ENCODE peak calls at places on chromosome 18, in seven cellular contexts. One of them, this sample, is unnamed.

GRCh38 chr18:30992231-30992630 is 50.3 kb downstream of the DSC3 start:
- DNase-seq in choroid plexus epithelial cell: no peak
- DNase-seq in colonic mucosa: no peak
- DNase-seq in brain microvascular endothelial cell: no peak
- DNase-seq in fibroblast of the aortic adventitia: no peak
- DNase-seq in uterus: no peak
- DNase-seq in psoas muscle: no peak
- DNase-seq in this sample: no peak

GRCh38 chr18:53567935-53568574 is 656.4 kb downstream of the MBD2 start:
- DNase-seq in brain microvascular endothelial cell: peak
- DNase-seq in psoas muscle: no peak
- DNase-seq in uterus: no peak
- DNase-seq in fibroblast of the aortic adventitia: peak
- DNase-seq in colonic mucosa: no peak
- DNase-seq in choroid plexus epithelial cell: peak
- DNase-seq in this sample: peak

GRCh38 chr18:48607049-48607984 is 68.5 kb downstream of the CTIF start:
- DNase-seq in uterus: peak
- DNase-seq in brain microvascular endothelial cell: peak
- DNase-seq in choroid plexus epithelial cell: peak
- DNase-seq in psoas muscle: peak
- DNase-seq in colonic mucosa: no peak
- DNase-seq in fibroblast of the aortic adventitia: peak
- DNase-seq in this sample: no peak

GRCh38 chr18:77250501-77250925 is 865 bp downstream of the GALR1 start:
- DNase-seq in uterus: no peak
- DNase-seq in brain microvascular endothelial cell: no peak
- DNase-seq in colonic mucosa: no peak
- DNase-seq in fibroblast of the aortic adventitia: no peak
- DNase-seq in choroid plexus epithelial cell: no peak
- DNase-seq in psoas muscle: no peak
- DNase-seq in this sample: no peak

GRCh38 chr18:31247574-31248199 is 70.3 kb upstream of the DSG1 start:
- DNase-seq in fibroblast of the aortic adventitia: no peak
- DNase-seq in psoas muscle: no peak
- DNase-seq in uterus: no peak
- DNase-seq in choroid plexus epithelial cell: peak
- DNase-seq in brain microvascular endothelial cell: peak
- DNase-seq in colonic mucosa: no peak
- DNase-seq in this sample: no peak

GRCh38 chr18:79508565-79509535 is 113.1 kb downstream of the NFATC1 start:
- DNase-seq in fibroblast of the aortic adventitia: no peak
- DNase-seq in psoas muscle: peak
- DNase-seq in choroid plexus epithelial cell: no peak
- DNase-seq in brain microvascular endothelial cell: no peak
- DNase-seq in uterus: peak
- DNase-seq in colonic mucosa: no peak
- DNase-seq in this sample: no peak

GRCh38 chr18:48879008-48879431 is 71.7 kb downstream of the SMAD7 start:
- DNase-seq in colonic mucosa: no peak
- DNase-seq in fibroblast of the aortic adventitia: no peak
- DNase-seq in brain microvascular endothelial cell: no peak
- DNase-seq in choroid plexus epithelial cell: no peak
- DNase-seq in psoas muscle: no peak
- DNase-seq in uterus: no peak
- DNase-seq in this sample: no peak

GRCh38 chr18:69838620-69839411 is 108.9 kb downstream of the CD226 start:
- DNase-seq in brain microvascular endothelial cell: no peak
- DNase-seq in psoas muscle: no peak
- DNase-seq in fibroblast of the aortic adventitia: no peak
- DNase-seq in choroid plexus epithelial cell: no peak
- DNase-seq in uterus: no peak
- DNase-seq in colonic mucosa: no peak
- DNase-seq in this sample: peak

GRCh38 chr18:23871410-23871809 is 143.1 kb upstream of the TTC39C start:
- DNase-seq in psoas muscle: no peak
- DNase-seq in fibroblast of the aortic adventitia: no peak
- DNase-seq in uterus: no peak
- DNase-seq in choroid plexus epithelial cell: peak
- DNase-seq in brain microvascular endothelial cell: peak
- DNase-seq in colonic mucosa: peak
- DNase-seq in this sample: no peak

GRCh38 chr18:78528437-78529228 is 451.0 kb upstream of the SALL3 start:
- DNase-seq in brain microvascular endothelial cell: no peak
- DNase-seq in psoas muscle: no peak
- DNase-seq in choroid plexus epithelial cell: no peak
- DNase-seq in colonic mucosa: no peak
- DNase-seq in fibroblast of the aortic adventitia: no peak
- DNase-seq in uterus: no peak
- DNase-seq in this sample: no peak

GRCh38 chr18:80253871-80254492 is 6.7 kb upstream of the PARD6G start:
- DNase-seq in fibroblast of the aortic adventitia: no peak
- DNase-seq in psoas muscle: no peak
- DNase-seq in brain microvascular endothelial cell: no peak
- DNase-seq in uterus: no peak
- DNase-seq in colonic mucosa: no peak
- DNase-seq in choroid plexus epithelial cell: no peak
- DNase-seq in this sample: no peak

GRCh38 chr18:42620585-42620984 is 494.9 kb downstream of the RIT2 start:
- DNase-seq in colonic mucosa: no peak
- DNase-seq in fibroblast of the aortic adventitia: peak
- DNase-seq in brain microvascular endothelial cell: no peak
- DNase-seq in psoas muscle: no peak
- DNase-seq in choroid plexus epithelial cell: no peak
- DNase-seq in uterus: no peak
- DNase-seq in this sample: no peak

GRCh38 chr18:12841070-12841469 is 43.0 kb downstream of the PTPN2 start:
- DNase-seq in fibroblast of the aortic adventitia: no peak
- DNase-seq in colonic mucosa: no peak
- DNase-seq in choroid plexus epithelial cell: no peak
- DNase-seq in psoas muscle: no peak
- DNase-seq in uterus: no peak
- DNase-seq in brain microvascular endothelial cell: no peak
- DNase-seq in this sample: no peak

GRCh38 chr18:36814994-36815393 is 13.8 kb downstream of the TPGS2 start:
- DNase-seq in uterus: no peak
- DNase-seq in colonic mucosa: no peak
- DNase-seq in brain microvascular endothelial cell: no peak
- DNase-seq in fibroblast of the aortic adventitia: no peak
- DNase-seq in psoas muscle: no peak
- DNase-seq in choroid plexus epithelial cell: no peak
- DNase-seq in this sample: no peak

GRCh38 chr18:78908462-78908861 is 71.2 kb upstream of the SALL3 start:
- DNase-seq in colonic mucosa: no peak
- DNase-seq in choroid plexus epithelial cell: no peak
- DNase-seq in brain microvascular endothelial cell: no peak
- DNase-seq in uterus: no peak
- DNase-seq in fibroblast of the aortic adventitia: no peak
- DNase-seq in psoas muscle: no peak
- DNase-seq in this sample: no peak

GRCh38 chr18:39624934-39625333 is 2059.3 kb upstream of the CELF4 start:
- DNase-seq in fibroblast of the aortic adventitia: peak
- DNase-seq in psoas muscle: no peak
- DNase-seq in uterus: no peak
- DNase-seq in colonic mucosa: no peak
- DNase-seq in choroid plexus epithelial cell: peak
- DNase-seq in brain microvascular endothelial cell: peak
- DNase-seq in this sample: no peak

GRCh38 chr18:6923220-6923619 is 193.7 kb downstream of the ARHGAP28 start:
- DNase-seq in choroid plexus epithelial cell: no peak
- DNase-seq in brain microvascular endothelial cell: no peak
- DNase-seq in psoas muscle: no peak
- DNase-seq in colonic mucosa: no peak
- DNase-seq in fibroblast of the aortic adventitia: no peak
- DNase-seq in uterus: no peak
- DNase-seq in this sample: no peak

GRCh38 chr18:43935051-43935412 is 657.7 kb upstream of the SYT4 start:
- DNase-seq in uterus: no peak
- DNase-seq in psoas muscle: no peak
- DNase-seq in fibroblast of the aortic adventitia: peak
- DNase-seq in colonic mucosa: no peak
- DNase-seq in brain microvascular endothelial cell: no peak
- DNase-seq in choroid plexus epithelial cell: peak
- DNase-seq in this sample: no peak

GRCh38 chr18:51807336-51807735 is 532.7 kb upstream of the DCC start:
- DNase-seq in colonic mucosa: no peak
- DNase-seq in fibroblast of the aortic adventitia: no peak
- DNase-seq in psoas muscle: no peak
- DNase-seq in brain microvascular endothelial cell: no peak
- DNase-seq in choroid plexus epithelial cell: no peak
- DNase-seq in uterus: no peak
- DNase-seq in this sample: no peak

GRCh38 chr18:48073231-48073930 is 142.9 kb upstream of the SMAD2 start:
- DNase-seq in brain microvascular endothelial cell: no peak
- DNase-seq in uterus: no peak
- DNase-seq in fibroblast of the aortic adventitia: no peak
- DNase-seq in colonic mucosa: no peak
- DNase-seq in choroid plexus epithelial cell: no peak
- DNase-seq in psoas muscle: peak
- DNase-seq in this sample: no peak

GRCh38 chr18:39591647-39592046 is 2026.0 kb upstream of the CELF4 start:
- DNase-seq in brain microvascular endothelial cell: no peak
- DNase-seq in colonic mucosa: no peak
- DNase-seq in psoas muscle: no peak
- DNase-seq in choroid plexus epithelial cell: no peak
- DNase-seq in uterus: no peak
- DNase-seq in fibroblast of the aortic adventitia: no peak
- DNase-seq in this sample: no peak

GRCh38 chr18:23828426-23828825 is 139.2 kb downstream of the LAMA3 start:
- DNase-seq in choroid plexus epithelial cell: peak
- DNase-seq in fibroblast of the aortic adventitia: peak
- DNase-seq in psoas muscle: no peak
- DNase-seq in brain microvascular endothelial cell: peak
- DNase-seq in colonic mucosa: no peak
- DNase-seq in uterus: no peak
- DNase-seq in this sample: peak

GRCh38 chr18:51110073-51110797 is 80.2 kb downstream of the SMAD4 start:
- DNase-seq in colonic mucosa: peak
- DNase-seq in psoas muscle: peak
- DNase-seq in uterus: peak
- DNase-seq in fibroblast of the aortic adventitia: peak
- DNase-seq in choroid plexus epithelial cell: peak
- DNase-seq in brain microvascular endothelial cell: peak
- DNase-seq in this sample: no peak

GRCh38 chr18:49767111-49768050 is 46.0 kb downstream of the ACAA2 start:
- DNase-seq in fibroblast of the aortic adventitia: peak
- DNase-seq in psoas muscle: no peak
- DNase-seq in choroid plexus epithelial cell: no peak
- DNase-seq in brain microvascular endothelial cell: no peak
- DNase-seq in uterus: no peak
- DNase-seq in colonic mucosa: no peak
- DNase-seq in this sample: no peak

GRCh38 chr18:52370841-52371240 is 30.8 kb downstream of the DCC start:
- DNase-seq in psoas muscle: no peak
- DNase-seq in fibroblast of the aortic adventitia: no peak
- DNase-seq in choroid plexus epithelial cell: no peak
- DNase-seq in uterus: no peak
- DNase-seq in brain microvascular endothelial cell: no peak
- DNase-seq in colonic mucosa: no peak
- DNase-seq in this sample: no peak

GRCh38 chr18:56152547-56152946 is 485.8 kb downstream of the TXNL1 start:
- DNase-seq in fibroblast of the aortic adventitia: no peak
- DNase-seq in choroid plexus epithelial cell: no peak
- DNase-seq in uterus: no peak
- DNase-seq in colonic mucosa: no peak
- DNase-seq in brain microvascular endothelial cell: no peak
- DNase-seq in psoas muscle: no peak
- DNase-seq in this sample: no peak
- H3K4me3 ChIP-seq in fibroblast of the aortic adventitia: no peak
- H3K4me3 ChIP-seq in choroid plexus epithelial cell: no peak
- H3K4me3 ChIP-seq in uterus: no peak
- H3K4me3 ChIP-seq in colonic mucosa: no peak
- H3K4me3 ChIP-seq in brain microvascular endothelial cell: no peak
- H3K4me3 ChIP-seq in psoas muscle: no peak
- H3K4me3 ChIP-seq in this sample: no peak

GRCh38 chr18:1930291-1931270 is 640.7 kb downstream of the METTL4 start:
- DNase-seq in brain microvascular endothelial cell: no peak
- DNase-seq in fibroblast of the aortic adventitia: no peak
- DNase-seq in psoas muscle: no peak
- DNase-seq in colonic mucosa: no peak
- DNase-seq in choroid plexus epithelial cell: no peak
- DNase-seq in uterus: no peak
- DNase-seq in this sample: no peak

GRCh38 chr18:1929720-1930119 is 641.6 kb downstream of the METTL4 start:
- DNase-seq in psoas muscle: no peak
- DNase-seq in uterus: no peak
- DNase-seq in choroid plexus epithelial cell: no peak
- DNase-seq in fibroblast of the aortic adventitia: no peak
- DNase-seq in brain microvascular endothelial cell: no peak
- DNase-seq in colonic mucosa: no peak
- DNase-seq in this sample: no peak

DNA sequence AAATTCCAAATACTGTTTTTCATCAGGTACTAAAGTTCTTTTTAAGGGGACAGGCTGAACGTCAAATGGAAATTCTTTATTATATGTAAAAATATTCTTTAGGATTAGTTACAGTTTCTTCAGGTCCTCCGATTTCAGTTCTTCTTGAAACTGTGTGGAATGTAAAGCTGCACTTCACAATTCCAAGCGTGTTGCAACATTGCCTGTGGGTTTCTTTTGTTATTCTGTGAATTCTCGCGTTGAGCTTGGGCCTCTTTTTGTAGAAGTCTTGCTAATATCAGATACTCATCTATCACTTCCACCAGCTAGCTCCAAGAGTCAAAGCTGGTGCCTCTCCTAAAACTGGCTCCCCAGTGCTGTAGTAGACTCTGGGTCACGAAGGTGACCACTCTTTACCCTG is 642.6 kb downstream of the METTL4 start:
- DNase-seq in brain microvascular endothelial cell: no peak
- DNase-seq in fibroblast of the aortic adventitia: no peak
- DNase-seq in choroid plexus epithelial cell: no peak
- DNase-seq in uterus: no peak
- DNase-seq in colonic mucosa: no peak
- DNase-seq in psoas muscle: no peak
- DNase-seq in this sample: no peak
- TF ChIP-seq CTCF in brain microvascular endothelial cell: no peak
- TF ChIP-seq CTCF in fibroblast of the aortic adventitia: no peak
- TF ChIP-seq CTCF in choroid plexus epithelial cell: no peak
- TF ChIP-seq CTCF in uterus: no peak
- TF ChIP-seq CTCF in colonic mucosa: no peak
- TF ChIP-seq CTCF in psoas muscle: no peak
- TF ChIP-seq CTCF in this sample: no peak

GRCh38 chr18:22556271-22556990 is 138.7 kb upstream of the CTAGE1 start:
- DNase-seq in psoas muscle: no peak
- DNase-seq in colonic mucosa: no peak
- DNase-seq in fibroblast of the aortic adventitia: peak
- DNase-seq in uterus: peak
- DNase-seq in choroid plexus epithelial cell: no peak
- DNase-seq in brain microvascular endothelial cell: no peak
- DNase-seq in this sample: no peak
- H3K4me3 ChIP-seq in psoas muscle: no peak
- H3K4me3 ChIP-seq in colonic mucosa: no peak
- H3K4me3 ChIP-seq in fibroblast of the aortic adventitia: no peak
- H3K4me3 ChIP-seq in uterus: no peak
- H3K4me3 ChIP-seq in choroid plexus epithelial cell: no peak
- H3K4me3 ChIP-seq in brain microvascular endothelial cell: no peak
- H3K4me3 ChIP-seq in this sample: no peak

DNA sequence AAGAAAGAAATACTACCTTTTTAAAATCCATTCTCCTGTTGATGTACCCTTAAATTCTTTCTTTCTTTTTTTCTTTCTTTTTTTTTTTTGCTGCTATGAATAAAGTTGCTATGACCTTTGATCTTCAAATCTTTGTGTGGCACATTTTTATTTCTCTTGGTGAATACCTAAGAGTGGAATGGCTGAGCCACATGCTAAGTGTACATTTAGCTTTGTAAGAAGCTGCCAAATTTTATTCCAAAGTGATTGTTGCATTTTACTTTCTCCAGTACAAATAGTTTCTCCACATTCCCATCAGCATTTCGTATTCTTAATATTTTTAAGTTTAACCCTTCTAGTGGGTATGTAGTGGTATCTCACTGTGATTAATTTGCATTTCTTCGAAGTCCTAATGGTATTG is 88.8 kb upstream of the RAB27B start:
- DNase-seq in choroid plexus epithelial cell: peak
- DNase-seq in uterus: no peak
- DNase-seq in fibroblast of the aortic adventitia: peak
- DNase-seq in psoas muscle: no peak
- DNase-seq in colonic mucosa: no peak
- DNase-seq in brain microvascular endothelial cell: no peak
- DNase-seq in this sample: no peak
- TF ChIP-seq CTCF in choroid plexus epithelial cell: no peak
- TF ChIP-seq CTCF in uterus: no peak
- TF ChIP-seq CTCF in fibroblast of the aortic adventitia: no peak
- TF ChIP-seq CTCF in psoas muscle: no peak
- TF ChIP-seq CTCF in colonic mucosa: no peak
- TF ChIP-seq CTCF in brain microvascular endothelial cell: no peak
- TF ChIP-seq CTCF in this sample: no peak

This sample was measured in GM12864.